ENCODE peak calls at places on chromosomes 4 and X, in six cellular contexts. U is Peyer's patch, H is cardiac muscle cell, K is GM23338, W is psoas muscle, S is body of pancreas. I is an unnamed sample.

GRCh38 chr4:84498203-84499026 is 677 bp downstream of the NKX6-1 start:
- DNase-seq in K (peak), U (no peak), H (peak), S (peak), W (peak), I (no peak)

GRCh38 chr4:8114456-8115202 is 44.0 kb downstream of the ABLIM2 start:
- DNase-seq in K (no peak), U (no peak), W (peak), H (no peak), S (peak), I (no peak)

GRCh38 chr4:147355849-147356248 is 125.0 kb upstream of the EDNRA start:
- DNase-seq in U (no peak), W (no peak), S (no peak), K (no peak), H (peak), I (no peak)

GRCh38 chrX:103918050-103918449 is 44.4 kb upstream of the TMSB15B start:
- DNase-seq in U (peak), K (peak), W (peak), H (peak), S (peak), I (no peak)

GRCh38 chr4:78688385-78688784 is 87.8 kb upstream of the BMP2K start:
- DNase-seq in S (no peak), K (no peak), H (peak), W (no peak), U (no peak), I (no peak)

GRCh38 chr4:126611900-126612299 is 1020.9 kb upstream of the INTU start:
- DNase-seq in S (no peak), H (peak), W (no peak), K (no peak), U (no peak), I (no peak)

GRCh38 chrX:144732588-144732987 is 514.7 kb upstream of the SPANXN1 start:
- DNase-seq in H (no peak), K (no peak), W (no peak), U (no peak), S (no peak), I (no peak)

GRCh38 chrX:39910651-39911050 is 187.1 kb downstream of the BCOR start:
- DNase-seq in H (no peak), W (no peak), K (no peak), S (no peak), U (no peak), I (no peak)

GRCh38 chr4:15893967-15894366 is 44.6 kb downstream of the FGFBP1 start:
- DNase-seq in H (peak), U (no peak), S (no peak), K (no peak), W (no peak), I (no peak)

GRCh38 chr4:67790721-67791120 is 36.5 kb upstream of the GNRHR start:
- DNase-seq in U (no peak), W (no peak), S (no peak), H (no peak), K (no peak), I (no peak)

GRCh38 chr4:153497988-153498967 is 32.1 kb downstream of the TMEM131L start:
- DNase-seq in S (no peak), K (no peak), W (no peak), H (peak), U (no peak), I (no peak)

GRCh38 chr4:170423137-170423536 is 333.4 kb upstream of the AADAT start:
- DNase-seq in H (no peak), K (no peak), U (no peak), S (no peak), W (no peak), I (no peak)

GRCh38 chrX:16278927-16279326 is 111.6 kb downstream of the MAGEB17 start:
- DNase-seq in S (no peak), U (no peak), K (peak), H (no peak), W (no peak), I (no peak)

GRCh38 chr4:179196511-179196910 is 1754.3 kb upstream of the AGA start:
- DNase-seq in K (peak), S (no peak), W (no peak), U (no peak), H (no peak), I (no peak)

GRCh38 chr4:159002950-159003349 is 99.9 kb upstream of the RAPGEF2 start:
- DNase-seq in U (no peak), S (no peak), K (no peak), H (peak), W (no peak), I (no peak)

GRCh38 chr4:95066011-95066410 is 308.3 kb downstream of the BMPR1B start:
- DNase-seq in K (no peak), U (no peak), W (no peak), S (no peak), H (no peak), I (no peak)

GRCh38 chr4:95068401-95068800 is 310.6 kb downstream of the BMPR1B start:
- DNase-seq in S (no peak), W (no peak), H (no peak), K (no peak), U (no peak), I (no peak)

DNA sequence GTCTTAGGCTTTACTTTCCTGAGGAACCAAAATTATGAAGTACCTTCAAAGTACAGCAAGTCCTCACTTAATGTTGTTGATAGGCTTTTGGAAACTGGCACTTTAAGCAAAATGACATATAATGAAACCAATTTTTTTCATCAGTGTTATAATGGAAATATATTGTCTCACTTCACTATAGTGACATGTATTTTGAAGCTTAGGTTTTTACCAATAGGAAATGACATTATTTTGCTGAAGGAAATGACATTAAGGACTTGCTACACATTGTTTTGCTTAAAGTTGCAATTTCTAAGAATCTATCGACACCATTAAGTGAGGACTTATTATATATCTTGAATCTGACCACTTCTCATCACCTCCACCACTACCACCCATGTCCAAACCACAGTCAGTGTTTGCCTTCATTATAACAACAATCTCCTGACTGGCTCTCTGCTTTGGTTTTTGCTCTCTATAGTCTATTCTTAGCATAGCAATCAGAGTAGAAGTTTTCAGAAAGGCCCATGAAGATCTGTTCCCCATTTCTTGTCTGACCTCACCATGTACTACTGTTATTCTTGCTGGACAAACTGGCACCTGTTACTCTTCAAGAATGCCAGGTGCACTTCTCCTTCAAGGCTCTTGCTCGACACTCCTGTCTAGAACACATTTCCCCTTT is 311.2 kb downstream of the BMPR1B start:
- DNase-seq in S (no peak), W (no peak), H (no peak), K (no peak), U (no peak), I (no peak)
- H3K27ac ChIP-seq in S (no peak), W (no peak), H (no peak), K (no peak), U (no peak), I (no peak)

GRCh38 chr4:106065018-106065417 is 169.7 kb downstream of the NPNT start:
- DNase-seq in W (no peak), U (no peak), K (no peak), H (no peak), S (no peak), I (no peak)
- TF ChIP-seq CTCF in W (no peak), U (peak), K (no peak), H (no peak), S (no peak), I (no peak)

GRCh38 chr4:26031704-26032103 is 117.7 kb downstream of the SMIM20 start:
- DNase-seq in K (no peak), U (no peak), S (no peak), W (no peak), H (no peak), I (no peak)
- H3K27ac ChIP-seq in K (peak), U (no peak), S (no peak), W (no peak), H (no peak), I (no peak)

GRCh38 chr4:99564921-99565320 is 1.1 kb upstream of the TRMT10A start:
- DNase-seq in W (no peak), K (no peak), H (no peak), U (no peak), S (no peak), I (no peak)

GRCh38 chr4:99563310-99564186 is at the start of gene TRMT10A:
- DNase-seq in W (peak), H (peak), S (peak), U (peak), K (peak), I (peak)
- TF ChIP-seq CTCF in W (no peak), H (peak), S (no peak), U (peak), K (no peak), I (no peak)

GRCh38 chr4:55359397-55359916 is 13.4 kb downstream of the SRD5A3 start:
- DNase-seq in K (no peak), H (peak), S (no peak), W (peak), U (no peak), I (no peak)
- H3K27ac ChIP-seq in K (no peak), H (no peak), S (no peak), W (peak), U (no peak), I (peak)

GRCh38 chrX:51802917-51803688 is 59.9 kb downstream of the GSPT2 start:
- DNase-seq in U (peak), S (peak), H (peak), K (peak), W (peak), I (no peak)
- TF ChIP-seq CTCF in U (peak), S (no peak), H (no peak), K (peak), W (no peak), I (no peak)

DNA sequence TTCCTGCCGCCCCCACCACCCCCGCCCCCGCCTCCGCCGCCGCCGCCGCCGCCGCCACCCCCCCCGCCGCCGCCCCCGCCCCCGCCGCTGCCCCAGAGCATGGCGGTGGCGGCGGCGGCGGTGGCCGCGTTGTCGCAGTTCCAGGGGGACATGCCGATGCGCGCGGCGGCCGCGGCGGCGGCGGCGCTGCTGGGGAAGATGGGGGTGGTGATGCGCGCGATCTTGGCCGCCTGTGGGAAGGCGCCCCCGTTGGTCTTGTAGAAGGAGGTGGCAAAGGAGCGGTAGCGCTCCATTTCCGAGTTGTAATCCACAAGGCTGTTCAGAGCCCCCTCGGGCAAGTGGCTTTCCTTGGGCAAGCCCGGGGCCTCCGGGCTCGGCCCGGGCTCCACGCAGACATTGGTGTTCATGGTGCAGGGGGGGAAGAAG is 3.3 kb downstream of the CXXC4 start:
- DNase-seq in U (peak), K (peak), S (peak), H (peak), W (peak), I (no peak)
- H3K27ac ChIP-seq in U (peak), K (peak), S (peak), H (peak), W (no peak), I (peak)

GRCh38 chr4:150664935-150665334 is 83.0 kb downstream of the MAB21L2 start:
- DNase-seq in K (no peak), W (no peak), H (peak), S (no peak), U (no peak), I (no peak)

GRCh38 chr4:150673793-150674192 is 91.8 kb downstream of the MAB21L2 start:
- DNase-seq in K (no peak), H (no peak), U (no peak), W (no peak), S (no peak), I (no peak)

GRCh38 chr4:150668824-150669223 is 86.9 kb downstream of the MAB21L2 start:
- DNase-seq in U (no peak), S (no peak), H (no peak), K (peak), W (no peak), I (no peak)
- TF ChIP-seq CTCF in U (no peak), S (no peak), H (no peak), K (peak), W (no peak), I (no peak)

DNA sequence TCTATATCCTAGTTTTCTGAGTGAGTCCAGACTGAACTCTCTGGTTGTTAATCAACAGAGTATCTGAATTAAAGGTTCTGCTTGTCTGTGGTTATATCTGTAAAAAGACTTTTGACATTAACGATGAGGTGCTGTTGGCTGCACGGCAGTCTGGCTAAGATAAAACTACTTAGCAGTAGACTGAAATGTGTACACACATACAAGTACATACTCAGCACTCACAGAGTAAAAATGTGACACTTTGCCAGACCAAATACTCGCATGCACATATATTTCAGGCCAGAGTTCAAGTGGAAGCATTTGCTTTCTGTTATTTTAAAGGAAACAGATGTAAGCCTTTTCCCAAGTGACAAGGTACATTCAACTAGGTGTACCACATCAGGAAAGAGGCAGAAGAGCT is 80.5 kb downstream of the PRDM5 start:
- DNase-seq in S (no peak), K (no peak), H (peak), U (no peak), W (no peak), I (no peak)
- H3K27ac ChIP-seq in S (no peak), K (no peak), H (peak), U (no peak), W (no peak), I (no peak)

GRCh38 chrX:22666441-22666840 is 333.3 kb upstream of the DDX53 start:
- DNase-seq in W (no peak), U (no peak), H (peak), S (no peak), K (peak), I (no peak)
- TF ChIP-seq CTCF in W (no peak), U (no peak), H (peak), S (no peak), K (peak), I (no peak)